ENCODE peak calls at places on chromosome 15, in nine cellular contexts. F is NCI-H1105 treated with DMSO at 0.1 percent for 48 hours; Z is sigmoid colon; K is NCI-H1092; E is germinal center; J is breast epithelium; M is effector memory CD4-positive, alpha-beta T cell; N is H4; R is fibroblast of lung. I is an unnamed sample.

GRCh38 chr15:88900309-88900981 is 5.1 kb upstream of the HAPLN3 start:
- DNase-seq in K (no peak), M (no peak), E (no peak), N (no peak), R (peak), F (no peak), J (no peak), Z (no peak), I (peak)

GRCh38 chr15:48250640-48251076 is 44.6 kb downstream of the SLC12A1 start:
- DNase-seq in E (peak), K (peak), R (peak), F (peak), N (peak), Z (no peak), M (no peak), J (no peak), I (peak)

GRCh38 chr15:58303236-58303635 is 128.6 kb upstream of the LIPC start:
- DNase-seq in N (no peak), K (no peak), M (no peak), E (no peak), Z (no peak), R (no peak), J (no peak), F (no peak), I (no peak)

GRCh38 chr15:65088643-65089021 is 12.1 kb downstream of the KBTBD13 start:
- DNase-seq in N (no peak), E (no peak), M (no peak), K (no peak), R (no peak), F (no peak), Z (no peak), J (no peak), I (peak)

GRCh38 chr15:92683511-92683834 is 27.9 kb upstream of the FAM174B start:
- DNase-seq in Z (peak), F (no peak), E (no peak), J (no peak), K (peak), N (no peak), M (no peak), R (peak), I (peak)

GRCh38 chr15:72999586-72999985 is 52.7 kb upstream of the NEO1 start:
- DNase-seq in K (no peak), E (no peak), Z (no peak), R (no peak), J (no peak), N (no peak), M (no peak), F (no peak), I (no peak)

GRCh38 chr15:63858881-63859280 is 25.1 kb upstream of the HERC1 start:
- DNase-seq in E (no peak), Z (no peak), J (no peak), N (no peak), R (peak), M (no peak), K (no peak), F (no peak), I (peak)

GRCh38 chr15:88512606-88513005 is 33.9 kb downstream of the DET1 start:
- DNase-seq in E (no peak), N (no peak), F (no peak), M (no peak), J (no peak), K (no peak), R (peak), Z (no peak), I (no peak)

GRCh38 chr15:94230436-94230885 is 900 bp upstream of the MCTP2 start:
- DNase-seq in N (peak), Z (no peak), M (no peak), E (no peak), K (no peak), J (no peak), R (no peak), F (no peak), I (no peak)

GRCh38 chr15:64151727-64152506 is at the start of gene SNX22:
- DNase-seq in J (no peak), Z (no peak), F (peak), K (no peak), R (no peak), N (no peak), M (peak), E (peak), I (no peak)

GRCh38 chr15:56737791-56738190 is 4.5 kb upstream of the ZNF280D start:
- DNase-seq in J (no peak), N (no peak), Z (no peak), M (no peak), K (no peak), E (no peak), F (no peak), R (no peak), I (peak)

GRCh38 chr15:69132935-69133861 is 27.2 kb upstream of the GLCE start:
- DNase-seq in N (peak), R (no peak), E (no peak), J (peak), Z (no peak), F (no peak), M (no peak), K (no peak), I (no peak)

GRCh38 chr15:68366314-68366713 is 65.6 kb downstream of the ITGA11 start:
- DNase-seq in Z (no peak), N (no peak), R (no peak), K (no peak), E (no peak), M (no peak), J (no peak), F (no peak), I (no peak)

GRCh38 chr15:101477851-101478353 is 11.6 kb downstream of the PCSK6 start:
- DNase-seq in N (no peak), R (no peak), K (no peak), M (no peak), Z (no peak), E (no peak), J (no peak), F (no peak), I (no peak)

GRCh38 chr15:68743256-68743655 is 77.4 kb downstream of the ANP32A start:
- DNase-seq in E (no peak), Z (no peak), K (no peak), R (no peak), F (no peak), J (no peak), N (no peak), M (no peak), I (no peak)

GRCh38 chr15:41660235-41661077 is at the start of gene MGA:
- DNase-seq in J (peak), K (peak), M (peak), R (peak), Z (peak), E (peak), F (peak), N (no peak), I (peak)

GRCh38 chr15:39130556-39131379 is 450.1 kb upstream of the THBS1 start:
- DNase-seq in Z (no peak), M (no peak), K (no peak), N (no peak), F (no peak), E (no peak), J (no peak), R (no peak), I (peak)

GRCh38 chr15:31471731-31472430 is 145.2 kb downstream of the KLF13 start:
- DNase-seq in J (no peak), E (no peak), F (no peak), K (no peak), Z (no peak), N (peak), M (no peak), R (peak), I (no peak)

GRCh38 chr15:68352401-68353062 is 75.0 kb downstream of the FEM1B start:
- DNase-seq in E (no peak), J (no peak), F (no peak), K (no peak), M (no peak), Z (peak), N (peak), R (peak), I (peak)

GRCh38 chr15:50257206-50257735 is 8.3 kb downstream of the HDC start:
- DNase-seq in R (no peak), M (no peak), Z (no peak), J (no peak), N (no peak), E (no peak), K (no peak), F (no peak), I (no peak)

GRCh38 chr15:91258436-91258779 is 158.4 kb downstream of the SV2B start:
- DNase-seq in R (no peak), K (no peak), Z (no peak), J (no peak), N (peak), M (no peak), F (no peak), E (no peak), I (peak)

GRCh38 chr15:81781316-81781868 is 264.4 kb downstream of the MEX3B start:
- DNase-seq in E (no peak), N (no peak), Z (no peak), F (no peak), M (no peak), R (no peak), J (no peak), K (no peak), I (no peak)

GRCh38 chr15:49962044-49962602 is 156.9 kb downstream of the ATP8B4 start:
- DNase-seq in Z (no peak), E (no peak), R (peak), M (no peak), N (no peak), K (no peak), J (no peak), F (no peak), I (no peak)

GRCh38 chr15:65391732-65392131 is 13.9 kb upstream of the IGDCC3 start:
- DNase-seq in R (no peak), Z (no peak), N (no peak), E (no peak), K (no peak), M (no peak), J (no peak), F (no peak), I (no peak)

I was measured in HT-29.